ENCODE peak calls at places on chromosomes 1 and 21, in seven cellular contexts. One of them, this sample, is unnamed.

GRCh38 chr21:41899431-41900202 is 20.5 kb upstream of the PRDM15 start:
- DNase-seq in K562: no peak
- DNase-seq in PC-9: no peak
- DNase-seq in GM23248: no peak
- DNase-seq in hepatocyte: no peak
- DNase-seq in mesendoderm: no peak
- DNase-seq in A549: no peak
- DNase-seq in this sample: no peak

GRCh38 chr1:245332513-245332912 is 177.7 kb downstream of the KIF26B start:
- DNase-seq in K562: no peak
- DNase-seq in PC-9: no peak
- DNase-seq in GM23248: peak; percentile 67
- DNase-seq in hepatocyte: no peak
- DNase-seq in mesendoderm: no peak
- DNase-seq in A549: no peak
- DNase-seq in this sample: no peak

GRCh38 chr1:11590395-11590794 is 63.8 kb downstream of the FBXO2 start:
- DNase-seq in K562: peak; percentile 49
- DNase-seq in PC-9: no peak
- DNase-seq in GM23248: no peak
- DNase-seq in hepatocyte: no peak
- DNase-seq in mesendoderm: peak; percentile 57
- DNase-seq in A549: no peak
- DNase-seq in this sample: no peak

GRCh38 chr1:153611024-153611352 is 1.9 kb downstream of the S100A16 start:
- DNase-seq in K562: no peak
- DNase-seq in PC-9: peak; percentile 61
- DNase-seq in GM23248: peak; percentile 84
- DNase-seq in hepatocyte: no peak
- DNase-seq in mesendoderm: no peak
- DNase-seq in A549: peak; percentile 31
- DNase-seq in this sample: peak; percentile 92

GRCh38 chr1:230359992-230360391 is 66.1 kb downstream of the PGBD5 start:
- DNase-seq in K562: no peak
- DNase-seq in PC-9: peak; percentile 77
- DNase-seq in GM23248: peak; percentile 51
- DNase-seq in hepatocyte: peak; percentile 43
- DNase-seq in mesendoderm: peak; percentile 32
- DNase-seq in A549: no peak
- DNase-seq in this sample: peak; percentile 68

GRCh38 chr1:180098242-180098995 is 56.2 kb upstream of the QSOX1 start:
- DNase-seq in K562: no peak
- DNase-seq in PC-9: peak; percentile 80
- DNase-seq in GM23248: peak; percentile 91
- DNase-seq in hepatocyte: peak; percentile 54
- DNase-seq in mesendoderm: peak; percentile 24
- DNase-seq in A549: peak; percentile 51
- DNase-seq in this sample: peak; percentile 39

GRCh38 chr1:55898191-55898590 is 681.2 kb downstream of the PLPP3 start:
- DNase-seq in K562: no peak
- DNase-seq in PC-9: peak; percentile 76
- DNase-seq in GM23248: peak; percentile 78
- DNase-seq in hepatocyte: peak; percentile 38
- DNase-seq in mesendoderm: no peak
- DNase-seq in A549: peak; percentile 38
- DNase-seq in this sample: peak; percentile 67

GRCh38 chr1:9478021-9478420 is 61.2 kb upstream of the SLC25A33 start:
- DNase-seq in K562: no peak
- DNase-seq in PC-9: no peak
- DNase-seq in GM23248: no peak
- DNase-seq in hepatocyte: no peak
- DNase-seq in mesendoderm: no peak
- DNase-seq in A549: no peak
- DNase-seq in this sample: no peak

GRCh38 chr21:42512346-42513034 is 1.2 kb upstream of the SLC37A1 start:
- DNase-seq in K562: no peak
- DNase-seq in PC-9: no peak
- DNase-seq in GM23248: no peak
- DNase-seq in hepatocyte: no peak
- DNase-seq in mesendoderm: no peak
- DNase-seq in A549: no peak
- DNase-seq in this sample: no peak

GRCh38 chr1:102699524-102699923 is 408.8 kb downstream of the COL11A1 start:
- DNase-seq in K562: no peak
- DNase-seq in PC-9: no peak
- DNase-seq in GM23248: no peak
- DNase-seq in hepatocyte: no peak
- DNase-seq in mesendoderm: no peak
- DNase-seq in A549: no peak
- DNase-seq in this sample: no peak

GRCh38 chr1:56508523-56508983 is 70.8 kb downstream of the PLPP3 start:
- DNase-seq in K562: no peak
- DNase-seq in PC-9: peak; percentile 46
- DNase-seq in GM23248: peak; percentile 16
- DNase-seq in hepatocyte: peak; percentile 89
- DNase-seq in mesendoderm: no peak
- DNase-seq in A549: peak; percentile 18
- DNase-seq in this sample: peak; percentile 58

GRCh38 chr1:8423134-8423701 is 105.3 kb downstream of the SLC45A1 start:
- DNase-seq in K562: no peak
- DNase-seq in PC-9: no peak
- DNase-seq in GM23248: peak; percentile 61
- DNase-seq in hepatocyte: peak; percentile 16
- DNase-seq in mesendoderm: peak; percentile 49
- DNase-seq in A549: no peak
- DNase-seq in this sample: peak; percentile 25

GRCh38 chr1:18786149-18786548 is 73.3 kb downstream of the TAS1R2 start:
- DNase-seq in K562: no peak
- DNase-seq in PC-9: no peak
- DNase-seq in GM23248: no peak
- DNase-seq in hepatocyte: no peak
- DNase-seq in mesendoderm: no peak
- DNase-seq in A549: no peak
- DNase-seq in this sample: no peak
- H3K4me2 ChIP-seq in K562: no peak overlapping the region
- H3K4me2 ChIP-seq in PC-9: no peak overlapping the region
- H3K4me2 ChIP-seq in GM23248: no peak overlapping the region
- H3K4me2 ChIP-seq in hepatocyte: no peak overlapping the region
- H3K4me2 ChIP-seq in mesendoderm: no peak overlapping the region
- H3K4me2 ChIP-seq in A549: no peak overlapping the region
- H3K4me2 ChIP-seq in this sample: no peak overlapping the region

GRCh38 chr21:32687946-32688345 is 39.9 kb downstream of the SYNJ1 start:
- DNase-seq in K562: no peak
- DNase-seq in PC-9: no peak
- DNase-seq in GM23248: no peak
- DNase-seq in hepatocyte: no peak
- DNase-seq in mesendoderm: peak; percentile 14
- DNase-seq in A549: no peak
- DNase-seq in this sample: no peak

DNA sequence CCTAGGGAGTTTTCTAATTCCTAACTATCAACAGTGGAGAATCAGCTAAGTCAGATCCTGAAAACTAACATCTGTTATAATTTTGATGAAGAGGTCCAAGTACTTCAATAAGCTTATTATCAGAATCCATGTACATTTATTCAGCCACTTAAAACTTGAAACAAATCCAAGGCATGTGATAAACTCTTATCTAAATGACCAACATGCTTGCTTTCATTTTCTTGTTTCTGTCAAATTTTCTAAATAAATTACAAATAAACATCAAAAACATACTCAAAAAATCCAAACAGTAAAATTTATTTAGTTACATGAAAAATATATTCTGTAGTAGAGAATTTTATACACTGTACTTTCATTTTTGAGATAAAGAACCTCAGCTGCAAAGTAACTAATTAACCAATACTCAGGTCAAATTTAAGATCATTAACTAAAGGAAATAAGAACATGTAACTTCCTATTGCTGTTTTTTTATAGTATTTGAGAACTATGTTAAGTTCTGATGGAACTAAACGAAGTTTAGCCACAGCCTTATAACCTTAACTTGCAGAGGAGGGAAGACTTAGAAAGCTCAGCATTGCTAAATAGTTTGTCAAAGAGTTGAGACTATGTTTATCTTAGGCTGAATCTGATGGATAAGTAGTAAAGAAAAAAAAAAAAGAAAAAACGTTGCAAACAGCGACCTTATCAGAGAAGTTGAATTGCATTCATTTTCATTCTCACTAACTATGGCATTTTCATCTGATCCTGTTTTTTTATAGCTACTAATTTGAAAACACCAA is 44.9 kb downstream of the SYNJ1 start:
- DNase-seq in K562: no peak
- DNase-seq in PC-9: no peak
- DNase-seq in GM23248: no peak
- DNase-seq in hepatocyte: no peak
- DNase-seq in mesendoderm: no peak
- DNase-seq in A549: no peak
- DNase-seq in this sample: no peak
- H3K4me2 ChIP-seq in K562: no peak overlapping the region
- H3K4me2 ChIP-seq in PC-9: no peak overlapping the region
- H3K4me2 ChIP-seq in GM23248: no peak overlapping the region
- H3K4me2 ChIP-seq in hepatocyte: peak overlapping the region; percentile 65
- H3K4me2 ChIP-seq in mesendoderm: no peak overlapping the region
- H3K4me2 ChIP-seq in A549: peak overlapping the region; percentile 13
- H3K4me2 ChIP-seq in this sample: no peak overlapping the region

GRCh38 chr1:95388041-95388440 is 154.0 kb downstream of the RWDD3 start:
- DNase-seq in K562: no peak
- DNase-seq in PC-9: no peak
- DNase-seq in GM23248: no peak
- DNase-seq in hepatocyte: no peak
- DNase-seq in mesendoderm: no peak
- DNase-seq in A549: no peak
- DNase-seq in this sample: no peak

GRCh38 chr1:95384570-95384969 is 150.6 kb downstream of the RWDD3 start:
- DNase-seq in K562: peak; percentile 28
- DNase-seq in PC-9: no peak
- DNase-seq in GM23248: peak; percentile 16
- DNase-seq in hepatocyte: peak; percentile 75
- DNase-seq in mesendoderm: peak; percentile 70
- DNase-seq in A549: peak; percentile 6
- DNase-seq in this sample: peak; percentile 12

GRCh38 chr1:95382385-95382784 is 148.4 kb downstream of the RWDD3 start:
- DNase-seq in K562: no peak
- DNase-seq in PC-9: no peak
- DNase-seq in GM23248: no peak
- DNase-seq in hepatocyte: no peak
- DNase-seq in mesendoderm: peak; percentile 21
- DNase-seq in A549: no peak
- DNase-seq in this sample: no peak

GRCh38 chr1:95386915-95387314 is 152.9 kb downstream of the RWDD3 start:
- DNase-seq in K562: no peak
- DNase-seq in PC-9: no peak
- DNase-seq in GM23248: no peak
- DNase-seq in hepatocyte: no peak
- DNase-seq in mesendoderm: no peak
- DNase-seq in A549: no peak
- DNase-seq in this sample: no peak

DNA sequence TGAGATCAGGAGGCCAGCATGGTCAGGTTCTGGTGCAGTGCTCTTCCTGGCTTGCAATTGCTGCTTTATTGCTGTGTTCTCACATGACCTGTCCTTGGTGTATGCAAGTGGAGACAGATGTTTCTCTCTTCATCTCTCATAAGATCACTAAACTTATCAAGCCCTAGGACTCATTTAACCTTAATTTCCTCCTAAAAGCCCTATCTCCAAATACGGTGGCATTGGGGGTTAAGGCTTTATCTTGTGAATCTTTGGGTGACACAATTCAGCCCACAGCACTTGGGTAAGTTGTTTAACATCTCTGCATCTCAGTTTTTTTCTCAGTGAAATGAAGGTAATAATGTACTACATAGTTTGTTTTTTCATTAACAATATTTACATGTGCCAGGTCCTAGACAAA is 152.4 kb downstream of the RWDD3 start:
- DNase-seq in K562: no peak
- DNase-seq in PC-9: no peak
- DNase-seq in GM23248: no peak
- DNase-seq in hepatocyte: no peak
- DNase-seq in mesendoderm: no peak
- DNase-seq in A549: no peak
- DNase-seq in this sample: no peak
- H3K4me2 ChIP-seq in K562: no peak overlapping the region
- H3K4me2 ChIP-seq in PC-9: no peak overlapping the region
- H3K4me2 ChIP-seq in GM23248: no peak overlapping the region
- H3K4me2 ChIP-seq in hepatocyte: no peak overlapping the region
- H3K4me2 ChIP-seq in mesendoderm: no peak overlapping the region
- H3K4me2 ChIP-seq in A549: no peak overlapping the region
- H3K4me2 ChIP-seq in this sample: no peak overlapping the region

GRCh38 chr1:61450454-61451213 is 274.3 kb downstream of the TM2D1 start:
- DNase-seq in K562: no peak
- DNase-seq in PC-9: peak; percentile 43
- DNase-seq in GM23248: no peak
- DNase-seq in hepatocyte: peak; percentile 61
- DNase-seq in mesendoderm: no peak
- DNase-seq in A549: peak; percentile 92
- DNase-seq in this sample: no peak

GRCh38 chr1:61451214-61451968 is 273.6 kb downstream of the TM2D1 start:
- DNase-seq in K562: no peak
- DNase-seq in PC-9: no peak
- DNase-seq in GM23248: no peak
- DNase-seq in hepatocyte: no peak
- DNase-seq in mesendoderm: no peak
- DNase-seq in A549: no peak
- DNase-seq in this sample: no peak

GRCh38 chr1:61452354-61452990 is 272.5 kb downstream of the TM2D1 start:
- DNase-seq in K562: no peak
- DNase-seq in PC-9: no peak
- DNase-seq in GM23248: peak; percentile 22
- DNase-seq in hepatocyte: no peak
- DNase-seq in mesendoderm: no peak
- DNase-seq in A549: no peak
- DNase-seq in this sample: no peak

GRCh38 chr1:61455400-61455799 is 269.5 kb downstream of the TM2D1 start:
- DNase-seq in K562: no peak
- DNase-seq in PC-9: no peak
- DNase-seq in GM23248: no peak
- DNase-seq in hepatocyte: no peak
- DNase-seq in mesendoderm: peak; percentile 83
- DNase-seq in A549: no peak
- DNase-seq in this sample: no peak

DNA sequence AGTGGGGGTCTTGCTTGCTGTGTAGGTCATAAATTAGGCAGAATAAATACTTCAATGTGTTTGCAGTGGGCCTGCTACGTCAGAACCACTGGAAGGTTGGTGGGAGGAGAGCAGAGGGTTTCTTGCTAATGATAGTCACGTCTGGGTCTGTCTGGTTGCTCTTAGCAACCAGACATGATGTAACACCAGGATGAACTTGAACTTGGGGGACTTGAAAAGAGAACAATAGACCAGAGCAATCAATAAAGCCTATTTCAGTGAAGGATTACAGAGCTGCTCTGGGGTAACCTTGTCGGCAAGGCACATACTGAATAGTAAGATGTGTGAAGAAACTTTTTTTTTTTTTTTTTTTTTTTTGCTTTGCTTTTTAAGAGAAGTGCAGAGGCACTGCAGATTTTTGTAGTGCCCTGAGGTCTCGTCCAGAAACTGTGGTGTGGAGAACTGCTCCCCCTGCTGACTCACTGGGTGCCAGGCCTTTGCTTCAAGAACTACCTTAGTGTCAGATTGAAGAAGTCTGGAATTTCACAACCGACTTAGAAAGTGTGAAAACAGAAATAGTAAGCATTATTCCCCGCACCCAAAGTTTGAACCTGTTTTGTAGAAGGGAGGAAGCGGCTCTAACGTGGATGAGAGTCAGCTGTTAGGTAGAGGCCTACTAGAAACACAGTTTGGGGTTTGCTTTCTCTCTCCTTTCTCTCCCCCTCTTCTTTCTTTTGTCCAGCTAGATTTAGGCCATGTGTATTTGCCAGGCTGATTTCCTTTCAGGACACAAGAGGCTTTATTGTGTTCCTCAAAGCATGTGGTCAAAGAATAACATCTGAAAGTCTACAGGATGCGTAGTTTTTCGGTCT is 271.6 kb downstream of the TM2D1 start:
- DNase-seq in K562: peak; percentile 61
- DNase-seq in PC-9: peak; percentile 87
- DNase-seq in GM23248: peak; percentile 93
- DNase-seq in hepatocyte: peak; percentile 90
- DNase-seq in mesendoderm: peak; percentile 97
- DNase-seq in A549: peak; percentile 97
- DNase-seq in this sample: peak; percentile 88
- H3K4me2 ChIP-seq in K562: no peak overlapping the region
- H3K4me2 ChIP-seq in PC-9: peak overlapping the region; percentile 45
- H3K4me2 ChIP-seq in GM23248: peak overlapping the region; percentile 43
- H3K4me2 ChIP-seq in hepatocyte: peak overlapping the region; percentile 36
- H3K4me2 ChIP-seq in mesendoderm: peak overlapping the region; percentile 10
- H3K4me2 ChIP-seq in A549: peak overlapping the region; percentile 79
- H3K4me2 ChIP-seq in this sample: peak overlapping the region; percentile 39

This sample was measured in mammary epithelial cell.